ENCODE peak calls at places on chromosomes 6 and 20, in four cellular contexts. One of them, this sample, is unnamed. For H3K9me3, the result is how much of the 10 kb centered on the place peaks cover.

GRCh38 chr6:80439721-80440488 is 333.4 kb downstream of the BCKDHB start:
- DNase-seq in HCT116: no peak
- DNase-seq in MM.1S: no peak
- DNase-seq in GM23248: no peak
- DNase-seq in this sample: no peak

GRCh38 chr6:149766156-149766768 is 16.7 kb downstream of the PCMT1 start:
- DNase-seq in HCT116: no peak
- DNase-seq in MM.1S: no peak
- DNase-seq in GM23248: peak
- DNase-seq in this sample: no peak

GRCh38 chr20:49890651-49891361 is 24.5 kb downstream of the SPATA2 start:
- DNase-seq in HCT116: no peak
- DNase-seq in MM.1S: no peak
- DNase-seq in GM23248: no peak
- DNase-seq in this sample: peak

GRCh38 chr6:57040011-57040410 is 6.5 kb upstream of the KIAA1586 start:
- DNase-seq in HCT116: peak
- DNase-seq in MM.1S: no peak
- DNase-seq in GM23248: peak
- DNase-seq in this sample: peak

GRCh38 chr20:9440891-9441290 is 73.5 kb upstream of the LAMP5 start:
- DNase-seq in HCT116: no peak
- DNase-seq in MM.1S: no peak
- DNase-seq in GM23248: no peak
- DNase-seq in this sample: no peak

GRCh38 chr20:24118096-24118780 is 129.7 kb upstream of the GGTLC1 start:
- DNase-seq in HCT116: no peak
- DNase-seq in MM.1S: no peak
- DNase-seq in GM23248: no peak
- DNase-seq in this sample: no peak

GRCh38 chr6:17281100-17281496 is at the start of gene RBM24:
- DNase-seq in HCT116: peak
- DNase-seq in MM.1S: peak
- DNase-seq in GM23248: peak
- DNase-seq in this sample: peak

GRCh38 chr6:89154131-89154530 is 8.3 kb downstream of the PM20D2 start:
- DNase-seq in HCT116: no peak
- DNase-seq in MM.1S: no peak
- DNase-seq in GM23248: peak
- DNase-seq in this sample: no peak

GRCh38 chr6:132814716-132815570 is 574 bp downstream of the RPS12 start:
- DNase-seq in HCT116: no peak
- DNase-seq in MM.1S: no peak
- DNase-seq in GM23248: peak
- DNase-seq in this sample: no peak

GRCh38 chr20:17955302-17955701 is 13.3 kb downstream of the SNX5 start:
- DNase-seq in HCT116: no peak
- DNase-seq in MM.1S: no peak
- DNase-seq in GM23248: no peak
- DNase-seq in this sample: no peak

GRCh38 chr20:8421981-8422380 is 289.9 kb downstream of the PLCB1 start:
- DNase-seq in HCT116: no peak
- DNase-seq in MM.1S: no peak
- DNase-seq in GM23248: peak
- DNase-seq in this sample: no peak

GRCh38 chr6:107400748-107401147 is 58.6 kb downstream of the PDSS2 start:
- DNase-seq in HCT116: no peak
- DNase-seq in MM.1S: no peak
- DNase-seq in GM23248: no peak
- DNase-seq in this sample: no peak
- H3K9me3 ChIP-seq in HCT116: under half
- H3K9me3 ChIP-seq in MM.1S: under half
- H3K9me3 ChIP-seq in GM23248: under half
- H3K9me3 ChIP-seq in this sample: under half

GRCh38 chr6:35177139-35177538 is 36.0 kb upstream of the TCP11 start:
- DNase-seq in HCT116: no peak
- DNase-seq in MM.1S: no peak
- DNase-seq in GM23248: no peak
- DNase-seq in this sample: no peak
- TF ChIP-seq EZH2phosphoT487 in HCT116: no peak
- TF ChIP-seq EZH2phosphoT487 in MM.1S: no peak
- TF ChIP-seq EZH2phosphoT487 in GM23248: no peak
- TF ChIP-seq EZH2phosphoT487 in this sample: no peak

GRCh38 chr20:38729767-38730166 is 5.5 kb downstream of the SLC32A1 start:
- DNase-seq in HCT116: no peak
- DNase-seq in MM.1S: no peak
- DNase-seq in GM23248: no peak
- DNase-seq in this sample: no peak

GRCh38 chr20:38731738-38732113 is 7.4 kb downstream of the SLC32A1 start:
- DNase-seq in HCT116: no peak
- DNase-seq in MM.1S: no peak
- DNase-seq in GM23248: no peak
- DNase-seq in this sample: no peak

GRCh38 chr20:38730167-38730988 is 6.1 kb downstream of the SLC32A1 start:
- DNase-seq in HCT116: no peak
- DNase-seq in MM.1S: no peak
- DNase-seq in GM23248: no peak
- DNase-seq in this sample: no peak

GRCh38 chr20:38732981-38733380 is 8.7 kb downstream of the SLC32A1 start:
- DNase-seq in HCT116: no peak
- DNase-seq in MM.1S: no peak
- DNase-seq in GM23248: no peak
- DNase-seq in this sample: no peak

GRCh38 chr20:38730989-38731737 is 6.9 kb downstream of the SLC32A1 start:
- DNase-seq in HCT116: peak
- DNase-seq in MM.1S: peak
- DNase-seq in GM23248: peak
- DNase-seq in this sample: peak
- TF ChIP-seq EZH2 in HCT116: no peak
- TF ChIP-seq EZH2 in MM.1S: no peak
- TF ChIP-seq EZH2 in GM23248: peak
- TF ChIP-seq EZH2 in this sample: peak

GRCh38 chr20:39698706-39699211 is 736.6 kb downstream of the DHX35 start:
- DNase-seq in HCT116: no peak
- DNase-seq in MM.1S: no peak
- DNase-seq in GM23248: no peak
- DNase-seq in this sample: no peak
- H3K9me3 ChIP-seq in HCT116: under half
- H3K9me3 ChIP-seq in MM.1S: under half
- H3K9me3 ChIP-seq in GM23248: under half
- H3K9me3 ChIP-seq in this sample: under half

DNA sequence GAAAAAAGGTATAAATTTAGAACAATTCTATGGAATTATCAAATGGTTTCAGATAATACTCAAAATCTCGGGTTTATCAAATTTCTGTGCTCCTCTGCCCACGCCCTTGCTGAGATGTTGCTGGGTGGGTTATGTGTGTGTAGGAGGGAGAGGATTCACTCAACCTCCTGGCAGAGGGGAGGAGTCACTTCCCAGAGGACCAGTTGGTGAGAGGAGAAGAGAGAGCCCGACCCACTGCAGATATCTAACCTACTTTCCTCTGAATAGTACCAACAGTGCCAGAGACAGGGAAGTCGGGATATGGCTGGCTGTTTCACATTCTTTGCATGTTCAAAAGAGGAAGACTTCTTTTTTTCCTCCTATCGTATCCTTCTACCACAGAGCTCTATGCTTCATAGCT is 187.1 kb upstream of the MAN1A1 start:
- DNase-seq in HCT116: no peak
- DNase-seq in MM.1S: no peak
- DNase-seq in GM23248: no peak
- DNase-seq in this sample: no peak
- TF ChIP-seq EZH2phosphoT487 in HCT116: no peak
- TF ChIP-seq EZH2phosphoT487 in MM.1S: no peak
- TF ChIP-seq EZH2phosphoT487 in GM23248: no peak
- TF ChIP-seq EZH2phosphoT487 in this sample: no peak

GRCh38 chr20:21102252-21102609 is 3.9 kb downstream of the LINC00237 start:
- DNase-seq in HCT116: no peak
- DNase-seq in MM.1S: no peak
- DNase-seq in GM23248: no peak
- DNase-seq in this sample: peak
- TF ChIP-seq EZH2 in HCT116: no peak
- TF ChIP-seq EZH2 in MM.1S: no peak
- TF ChIP-seq EZH2 in GM23248: peak
- TF ChIP-seq EZH2 in this sample: no peak

GRCh38 chr20:48012401-48012974 is 227.2 kb upstream of the SULF2 start:
- DNase-seq in HCT116: no peak
- DNase-seq in MM.1S: no peak
- DNase-seq in GM23248: peak
- DNase-seq in this sample: no peak
- H3K9me3 ChIP-seq in HCT116: under half
- H3K9me3 ChIP-seq in MM.1S: under half
- H3K9me3 ChIP-seq in GM23248: under half
- H3K9me3 ChIP-seq in this sample: under half

This sample was measured in neural progenitor cell.